ENCODE peak calls at places on chromosomes 6 and 20, in four cellular contexts. One of them, this sample, is unnamed.

GRCh38 chr6:26521485-26522391 is 16.4 kb upstream of the HMGN4 start:
- DNase-seq in SW 1271: peak
- DNase-seq in kidney tubule cell: peak
- DNase-seq in activated T-helper 1 cell treated with anti-CD3 and anti-CD28 coated beads, Interleukin-12 subunit alpha, Interleukin-12 subunit beta, Interleukin-2, Interleukin-4 antibody, amounts not matched to agents 30 ng/mL and 10 ng/mL and 1 ng/mL, durations not matched to agents 14 hours and 24 hours and 36 hours: peak
- DNase-seq in this sample: peak

GRCh38 chr6:25359191-25359861 is 80.2 kb downstream of the CARMIL1 start:
- DNase-seq in SW 1271: no peak
- DNase-seq in kidney tubule cell: peak
- DNase-seq in activated T-helper 1 cell treated with anti-CD3 and anti-CD28 coated beads, Interleukin-12 subunit alpha, Interleukin-12 subunit beta, Interleukin-2, Interleukin-4 antibody, amounts not matched to agents 30 ng/mL and 10 ng/mL and 1 ng/mL, durations not matched to agents 14 hours and 24 hours and 36 hours: no peak
- DNase-seq in this sample: peak

GRCh38 chr6:44742828-44743372 is 355.4 kb downstream of the CDC5L start:
- DNase-seq in SW 1271: no peak
- DNase-seq in kidney tubule cell: no peak
- DNase-seq in activated T-helper 1 cell treated with anti-CD3 and anti-CD28 coated beads, Interleukin-12 subunit alpha, Interleukin-12 subunit beta, Interleukin-2, Interleukin-4 antibody, amounts not matched to agents 30 ng/mL and 10 ng/mL and 1 ng/mL, durations not matched to agents 14 hours and 24 hours and 36 hours: no peak
- DNase-seq in this sample: no peak

GRCh38 chr6:124053315-124053714 is 249.7 kb downstream of the NKAIN2 start:
- DNase-seq in SW 1271: no peak
- DNase-seq in kidney tubule cell: no peak
- DNase-seq in activated T-helper 1 cell treated with anti-CD3 and anti-CD28 coated beads, Interleukin-12 subunit alpha, Interleukin-12 subunit beta, Interleukin-2, Interleukin-4 antibody, amounts not matched to agents 30 ng/mL and 10 ng/mL and 1 ng/mL, durations not matched to agents 14 hours and 24 hours and 36 hours: no peak
- DNase-seq in this sample: no peak

GRCh38 chr20:36541227-36542018 is at the start of gene MYL9:
- DNase-seq in SW 1271: no peak
- DNase-seq in kidney tubule cell: peak
- DNase-seq in activated T-helper 1 cell treated with anti-CD3 and anti-CD28 coated beads, Interleukin-12 subunit alpha, Interleukin-12 subunit beta, Interleukin-2, Interleukin-4 antibody, amounts not matched to agents 30 ng/mL and 10 ng/mL and 1 ng/mL, durations not matched to agents 14 hours and 24 hours and 36 hours: no peak
- DNase-seq in this sample: no peak

GRCh38 chr20:45383131-45383530 is 5.0 kb upstream of the TP53TG5 start:
- DNase-seq in SW 1271: no peak
- DNase-seq in kidney tubule cell: no peak
- DNase-seq in activated T-helper 1 cell treated with anti-CD3 and anti-CD28 coated beads, Interleukin-12 subunit alpha, Interleukin-12 subunit beta, Interleukin-2, Interleukin-4 antibody, amounts not matched to agents 30 ng/mL and 10 ng/mL and 1 ng/mL, durations not matched to agents 14 hours and 24 hours and 36 hours: no peak
- DNase-seq in this sample: no peak

GRCh38 chr6:98844244-98845161 is 10.1 kb downstream of the POU3F2 start:
- DNase-seq in SW 1271: no peak
- DNase-seq in kidney tubule cell: no peak
- DNase-seq in activated T-helper 1 cell treated with anti-CD3 and anti-CD28 coated beads, Interleukin-12 subunit alpha, Interleukin-12 subunit beta, Interleukin-2, Interleukin-4 antibody, amounts not matched to agents 30 ng/mL and 10 ng/mL and 1 ng/mL, durations not matched to agents 14 hours and 24 hours and 36 hours: no peak
- DNase-seq in this sample: no peak

GRCh38 chr6:158313989-158314388 is 1.7 kb downstream of the TULP4 start:
- DNase-seq in SW 1271: no peak
- DNase-seq in kidney tubule cell: no peak
- DNase-seq in activated T-helper 1 cell treated with anti-CD3 and anti-CD28 coated beads, Interleukin-12 subunit alpha, Interleukin-12 subunit beta, Interleukin-2, Interleukin-4 antibody, amounts not matched to agents 30 ng/mL and 10 ng/mL and 1 ng/mL, durations not matched to agents 14 hours and 24 hours and 36 hours: no peak
- DNase-seq in this sample: no peak

GRCh38 chr20:17693534-17694001 is 6.2 kb upstream of the BANF2 start:
- DNase-seq in SW 1271: no peak
- DNase-seq in kidney tubule cell: no peak
- DNase-seq in activated T-helper 1 cell treated with anti-CD3 and anti-CD28 coated beads, Interleukin-12 subunit alpha, Interleukin-12 subunit beta, Interleukin-2, Interleukin-4 antibody, amounts not matched to agents 30 ng/mL and 10 ng/mL and 1 ng/mL, durations not matched to agents 14 hours and 24 hours and 36 hours: no peak
- DNase-seq in this sample: peak

GRCh38 chr6:83265384-83265783 is 72.2 kb downstream of the RWDD2A start:
- DNase-seq in SW 1271: no peak
- DNase-seq in kidney tubule cell: peak
- DNase-seq in activated T-helper 1 cell treated with anti-CD3 and anti-CD28 coated beads, Interleukin-12 subunit alpha, Interleukin-12 subunit beta, Interleukin-2, Interleukin-4 antibody, amounts not matched to agents 30 ng/mL and 10 ng/mL and 1 ng/mL, durations not matched to agents 14 hours and 24 hours and 36 hours: no peak
- DNase-seq in this sample: peak

GRCh38 chr6:136608991-136609390 is 58.8 kb upstream of the MAP7 start:
- DNase-seq in SW 1271: peak
- DNase-seq in kidney tubule cell: peak
- DNase-seq in activated T-helper 1 cell treated with anti-CD3 and anti-CD28 coated beads, Interleukin-12 subunit alpha, Interleukin-12 subunit beta, Interleukin-2, Interleukin-4 antibody, amounts not matched to agents 30 ng/mL and 10 ng/mL and 1 ng/mL, durations not matched to agents 14 hours and 24 hours and 36 hours: no peak
- DNase-seq in this sample: peak

GRCh38 chr6:143123081-143123480 is 62.4 kb downstream of the AIG1 start:
- DNase-seq in SW 1271: no peak
- DNase-seq in kidney tubule cell: no peak
- DNase-seq in activated T-helper 1 cell treated with anti-CD3 and anti-CD28 coated beads, Interleukin-12 subunit alpha, Interleukin-12 subunit beta, Interleukin-2, Interleukin-4 antibody, amounts not matched to agents 30 ng/mL and 10 ng/mL and 1 ng/mL, durations not matched to agents 14 hours and 24 hours and 36 hours: no peak
- DNase-seq in this sample: no peak

GRCh38 chr6:70371454-70372105 is 41.7 kb upstream of the FAM135A start:
- DNase-seq in SW 1271: peak
- DNase-seq in kidney tubule cell: peak
- DNase-seq in activated T-helper 1 cell treated with anti-CD3 and anti-CD28 coated beads, Interleukin-12 subunit alpha, Interleukin-12 subunit beta, Interleukin-2, Interleukin-4 antibody, amounts not matched to agents 30 ng/mL and 10 ng/mL and 1 ng/mL, durations not matched to agents 14 hours and 24 hours and 36 hours: no peak
- DNase-seq in this sample: peak

GRCh38 chr6:152301021-152301805 is 335.9 kb downstream of the SYNE1 start:
- DNase-seq in SW 1271: no peak
- DNase-seq in kidney tubule cell: no peak
- DNase-seq in activated T-helper 1 cell treated with anti-CD3 and anti-CD28 coated beads, Interleukin-12 subunit alpha, Interleukin-12 subunit beta, Interleukin-2, Interleukin-4 antibody, amounts not matched to agents 30 ng/mL and 10 ng/mL and 1 ng/mL, durations not matched to agents 14 hours and 24 hours and 36 hours: no peak
- DNase-seq in this sample: no peak

GRCh38 chr6:155396605-155397004 is 59.0 kb downstream of the NOX3 start:
- DNase-seq in SW 1271: no peak
- DNase-seq in kidney tubule cell: no peak
- DNase-seq in activated T-helper 1 cell treated with anti-CD3 and anti-CD28 coated beads, Interleukin-12 subunit alpha, Interleukin-12 subunit beta, Interleukin-2, Interleukin-4 antibody, amounts not matched to agents 30 ng/mL and 10 ng/mL and 1 ng/mL, durations not matched to agents 14 hours and 24 hours and 36 hours: no peak
- DNase-seq in this sample: no peak

GRCh38 chr6:135938588-135939215 is 87.2 kb downstream of the PDE7B start:
- DNase-seq in SW 1271: no peak
- DNase-seq in kidney tubule cell: peak
- DNase-seq in activated T-helper 1 cell treated with anti-CD3 and anti-CD28 coated beads, Interleukin-12 subunit alpha, Interleukin-12 subunit beta, Interleukin-2, Interleukin-4 antibody, amounts not matched to agents 30 ng/mL and 10 ng/mL and 1 ng/mL, durations not matched to agents 14 hours and 24 hours and 36 hours: no peak
- DNase-seq in this sample: no peak

GRCh38 chr6:108168980-108169800 is 3.4 kb downstream of the NR2E1 start:
- DNase-seq in SW 1271: no peak
- DNase-seq in kidney tubule cell: no peak
- DNase-seq in activated T-helper 1 cell treated with anti-CD3 and anti-CD28 coated beads, Interleukin-12 subunit alpha, Interleukin-12 subunit beta, Interleukin-2, Interleukin-4 antibody, amounts not matched to agents 30 ng/mL and 10 ng/mL and 1 ng/mL, durations not matched to agents 14 hours and 24 hours and 36 hours: no peak
- DNase-seq in this sample: no peak

GRCh38 chr6:110256366-110256765 is 76.1 kb downstream of the CDC40 start:
- DNase-seq in SW 1271: no peak
- DNase-seq in kidney tubule cell: no peak
- DNase-seq in activated T-helper 1 cell treated with anti-CD3 and anti-CD28 coated beads, Interleukin-12 subunit alpha, Interleukin-12 subunit beta, Interleukin-2, Interleukin-4 antibody, amounts not matched to agents 30 ng/mL and 10 ng/mL and 1 ng/mL, durations not matched to agents 14 hours and 24 hours and 36 hours: no peak
- DNase-seq in this sample: no peak

GRCh38 chr6:82178084-82178758 is 69.3 kb downstream of the IBTK start:
- DNase-seq in SW 1271: no peak
- DNase-seq in kidney tubule cell: peak
- DNase-seq in activated T-helper 1 cell treated with anti-CD3 and anti-CD28 coated beads, Interleukin-12 subunit alpha, Interleukin-12 subunit beta, Interleukin-2, Interleukin-4 antibody, amounts not matched to agents 30 ng/mL and 10 ng/mL and 1 ng/mL, durations not matched to agents 14 hours and 24 hours and 36 hours: no peak
- DNase-seq in this sample: peak

GRCh38 chr6:34468378-34468892 is 2.6 kb downstream of the PACSIN1 start:
- DNase-seq in SW 1271: no peak
- DNase-seq in kidney tubule cell: no peak
- DNase-seq in activated T-helper 1 cell treated with anti-CD3 and anti-CD28 coated beads, Interleukin-12 subunit alpha, Interleukin-12 subunit beta, Interleukin-2, Interleukin-4 antibody, amounts not matched to agents 30 ng/mL and 10 ng/mL and 1 ng/mL, durations not matched to agents 14 hours and 24 hours and 36 hours: no peak
- DNase-seq in this sample: no peak

GRCh38 chr20:35497320-35497719 is 32.1 kb downstream of the C20orf173 start:
- DNase-seq in SW 1271: no peak
- DNase-seq in kidney tubule cell: no peak
- DNase-seq in activated T-helper 1 cell treated with anti-CD3 and anti-CD28 coated beads, Interleukin-12 subunit alpha, Interleukin-12 subunit beta, Interleukin-2, Interleukin-4 antibody, amounts not matched to agents 30 ng/mL and 10 ng/mL and 1 ng/mL, durations not matched to agents 14 hours and 24 hours and 36 hours: no peak
- DNase-seq in this sample: no peak

GRCh38 chr6:161138545-161139303 is 135.1 kb downstream of the AGPAT4 start:
- DNase-seq in SW 1271: no peak
- DNase-seq in kidney tubule cell: no peak
- DNase-seq in activated T-helper 1 cell treated with anti-CD3 and anti-CD28 coated beads, Interleukin-12 subunit alpha, Interleukin-12 subunit beta, Interleukin-2, Interleukin-4 antibody, amounts not matched to agents 30 ng/mL and 10 ng/mL and 1 ng/mL, durations not matched to agents 14 hours and 24 hours and 36 hours: no peak
- DNase-seq in this sample: no peak

GRCh38 chr6:77566235-77566634 is 86.6 kb upstream of the MEI4 start:
- DNase-seq in SW 1271: no peak
- DNase-seq in kidney tubule cell: no peak
- DNase-seq in activated T-helper 1 cell treated with anti-CD3 and anti-CD28 coated beads, Interleukin-12 subunit alpha, Interleukin-12 subunit beta, Interleukin-2, Interleukin-4 antibody, amounts not matched to agents 30 ng/mL and 10 ng/mL and 1 ng/mL, durations not matched to agents 14 hours and 24 hours and 36 hours: no peak
- DNase-seq in this sample: no peak

GRCh38 chr6:50539441-50539840 is 173.9 kb upstream of the TFAP2D start:
- DNase-seq in SW 1271: no peak
- DNase-seq in kidney tubule cell: no peak
- DNase-seq in activated T-helper 1 cell treated with anti-CD3 and anti-CD28 coated beads, Interleukin-12 subunit alpha, Interleukin-12 subunit beta, Interleukin-2, Interleukin-4 antibody, amounts not matched to agents 30 ng/mL and 10 ng/mL and 1 ng/mL, durations not matched to agents 14 hours and 24 hours and 36 hours: no peak
- DNase-seq in this sample: no peak

GRCh38 chr6:111642463-111643158 is 36.9 kb upstream of the TRAF3IP2 start:
- DNase-seq in SW 1271: peak
- DNase-seq in kidney tubule cell: peak
- DNase-seq in activated T-helper 1 cell treated with anti-CD3 and anti-CD28 coated beads, Interleukin-12 subunit alpha, Interleukin-12 subunit beta, Interleukin-2, Interleukin-4 antibody, amounts not matched to agents 30 ng/mL and 10 ng/mL and 1 ng/mL, durations not matched to agents 14 hours and 24 hours and 36 hours: peak
- DNase-seq in this sample: peak

GRCh38 chr6:16228709-16229665 is 9.4 kb upstream of the GMPR start:
- DNase-seq in SW 1271: no peak
- DNase-seq in kidney tubule cell: peak
- DNase-seq in activated T-helper 1 cell treated with anti-CD3 and anti-CD28 coated beads, Interleukin-12 subunit alpha, Interleukin-12 subunit beta, Interleukin-2, Interleukin-4 antibody, amounts not matched to agents 30 ng/mL and 10 ng/mL and 1 ng/mL, durations not matched to agents 14 hours and 24 hours and 36 hours: no peak
- DNase-seq in this sample: no peak

GRCh38 chr6:43368517-43369160 is 808 bp downstream of the ZNF318 start:
- DNase-seq in SW 1271: no peak
- DNase-seq in kidney tubule cell: peak
- DNase-seq in activated T-helper 1 cell treated with anti-CD3 and anti-CD28 coated beads, Interleukin-12 subunit alpha, Interleukin-12 subunit beta, Interleukin-2, Interleukin-4 antibody, amounts not matched to agents 30 ng/mL and 10 ng/mL and 1 ng/mL, durations not matched to agents 14 hours and 24 hours and 36 hours: no peak
- DNase-seq in this sample: peak

GRCh38 chr20:21047981-21048380 is 58.2 kb downstream of the LINC00237 start:
- DNase-seq in SW 1271: no peak
- DNase-seq in kidney tubule cell: no peak
- DNase-seq in activated T-helper 1 cell treated with anti-CD3 and anti-CD28 coated beads, Interleukin-12 subunit alpha, Interleukin-12 subunit beta, Interleukin-2, Interleukin-4 antibody, amounts not matched to agents 30 ng/mL and 10 ng/mL and 1 ng/mL, durations not matched to agents 14 hours and 24 hours and 36 hours: no peak
- DNase-seq in this sample: no peak

GRCh38 chr6:129498950-129499870 is 210.8 kb downstream of the ARHGAP18 start:
- DNase-seq in SW 1271: peak
- DNase-seq in kidney tubule cell: peak
- DNase-seq in activated T-helper 1 cell treated with anti-CD3 and anti-CD28 coated beads, Interleukin-12 subunit alpha, Interleukin-12 subunit beta, Interleukin-2, Interleukin-4 antibody, amounts not matched to agents 30 ng/mL and 10 ng/mL and 1 ng/mL, durations not matched to agents 14 hours and 24 hours and 36 hours: no peak
- DNase-seq in this sample: peak

GRCh38 chr6:134657751-134658522 is 292.0 kb downstream of the ALDH8A1 start:
- DNase-seq in SW 1271: no peak
- DNase-seq in kidney tubule cell: peak
- DNase-seq in activated T-helper 1 cell treated with anti-CD3 and anti-CD28 coated beads, Interleukin-12 subunit alpha, Interleukin-12 subunit beta, Interleukin-2, Interleukin-4 antibody, amounts not matched to agents 30 ng/mL and 10 ng/mL and 1 ng/mL, durations not matched to agents 14 hours and 24 hours and 36 hours: no peak
- DNase-seq in this sample: peak

GRCh38 chr20:49320460-49320859 is 42.6 kb upstream of the ZNFX1 start:
- DNase-seq in SW 1271: peak
- DNase-seq in kidney tubule cell: peak
- DNase-seq in activated T-helper 1 cell treated with anti-CD3 and anti-CD28 coated beads, Interleukin-12 subunit alpha, Interleukin-12 subunit beta, Interleukin-2, Interleukin-4 antibody, amounts not matched to agents 30 ng/mL and 10 ng/mL and 1 ng/mL, durations not matched to agents 14 hours and 24 hours and 36 hours: no peak
- DNase-seq in this sample: peak

GRCh38 chr20:18639501-18639979 is 51.7 kb downstream of the DTD1 start:
- DNase-seq in SW 1271: no peak
- DNase-seq in kidney tubule cell: no peak
- DNase-seq in activated T-helper 1 cell treated with anti-CD3 and anti-CD28 coated beads, Interleukin-12 subunit alpha, Interleukin-12 subunit beta, Interleukin-2, Interleukin-4 antibody, amounts not matched to agents 30 ng/mL and 10 ng/mL and 1 ng/mL, durations not matched to agents 14 hours and 24 hours and 36 hours: no peak
- DNase-seq in this sample: no peak

GRCh38 chr6:144343736-144344428 is 58.7 kb downstream of the UTRN start:
- DNase-seq in SW 1271: no peak
- DNase-seq in kidney tubule cell: no peak
- DNase-seq in activated T-helper 1 cell treated with anti-CD3 and anti-CD28 coated beads, Interleukin-12 subunit alpha, Interleukin-12 subunit beta, Interleukin-2, Interleukin-4 antibody, amounts not matched to agents 30 ng/mL and 10 ng/mL and 1 ng/mL, durations not matched to agents 14 hours and 24 hours and 36 hours: peak
- DNase-seq in this sample: peak

GRCh38 chr6:83183082-83183828 is 9.8 kb downstream of the PGM3 start:
- DNase-seq in SW 1271: peak
- DNase-seq in kidney tubule cell: peak
- DNase-seq in activated T-helper 1 cell treated with anti-CD3 and anti-CD28 coated beads, Interleukin-12 subunit alpha, Interleukin-12 subunit beta, Interleukin-2, Interleukin-4 antibody, amounts not matched to agents 30 ng/mL and 10 ng/mL and 1 ng/mL, durations not matched to agents 14 hours and 24 hours and 36 hours: no peak
- DNase-seq in this sample: peak

GRCh38 chr20:52749938-52750337 is 222.2 kb upstream of the TSHZ2 start:
- DNase-seq in SW 1271: no peak
- DNase-seq in kidney tubule cell: no peak
- DNase-seq in activated T-helper 1 cell treated with anti-CD3 and anti-CD28 coated beads, Interleukin-12 subunit alpha, Interleukin-12 subunit beta, Interleukin-2, Interleukin-4 antibody, amounts not matched to agents 30 ng/mL and 10 ng/mL and 1 ng/mL, durations not matched to agents 14 hours and 24 hours and 36 hours: no peak
- DNase-seq in this sample: no peak

This sample was measured in mammary epithelial cell.